ENCODE peak calls at places on chromosomes 7 and 10, in nine cellular contexts. X is aorta; B is foreskin keratinocyte; U is left colon; J is Right ventricle myocardium inferior; W is stimulated activated effector memory CD8-positive, alpha-beta T cell treated with anti-CD3 and anti-CD28 coated beads, Interleukin-12 subunit alpha, Interleukin-12 subunit beta, amount 100 ng/mL, for 72 hours; T is NAMALWA; A is SJSA1; L is HEK293T. C is an unnamed sample.

GRCh38 chr10:7054915-7055314 is 355.9 kb downstream of the SFMBT2 start:
- DNase-seq in A (no peak), L (peak), W (no peak), J (no peak), T (peak), U (no peak), X (no peak), B (no peak), C (no peak)

GRCh38 chr7:80155374-80155773 is 20.7 kb downstream of the GNAI1 start:
- DNase-seq in J (no peak), W (no peak), B (no peak), T (no peak), X (no peak), A (no peak), L (no peak), U (no peak), C (no peak)

GRCh38 chr7:118907911-118908527 is 683.5 kb downstream of the ANKRD7 start:
- DNase-seq in X (no peak), B (no peak), L (no peak), T (no peak), U (no peak), W (no peak), J (peak), A (no peak), C (no peak)

GRCh38 chr10:63375458-63375857 is 90.3 kb downstream of the JMJD1C start:
- DNase-seq in J (no peak), B (no peak), A (no peak), L (no peak), W (no peak), T (no peak), U (no peak), X (no peak), C (no peak)

GRCh38 chr10:77455538-77455937 is 182.1 kb downstream of the KCNMA1 start:
- DNase-seq in U (no peak), B (no peak), J (no peak), L (no peak), A (no peak), W (no peak), T (no peak), X (no peak), C (no peak)

GRCh38 chr7:85682819-85683218 is 496.0 kb upstream of the SEMA3D start:
- DNase-seq in J (no peak), B (peak), W (no peak), U (no peak), X (no peak), L (no peak), A (no peak), T (no peak), C (no peak)

GRCh38 chr7:105521027-105521730 is 892 bp downstream of the PUS7 start:
- DNase-seq in J (peak), T (peak), B (peak), U (peak), L (peak), X (peak), W (peak), A (peak), C (peak)

GRCh38 chr10:86613905-86614304 is 40.4 kb upstream of the OPN4 start:
- DNase-seq in B (peak), U (no peak), J (no peak), A (no peak), X (no peak), T (no peak), W (no peak), L (no peak), C (no peak)

GRCh38 chr7:127447326-127447945 is 54.9 kb upstream of the ZNF800 start:
- DNase-seq in U (no peak), L (peak), B (peak), X (no peak), A (no peak), J (no peak), W (no peak), T (peak), C (no peak)

GRCh38 chr10:131166486-131166885 is 145.0 kb downstream of the TCERG1L start:
- DNase-seq in W (no peak), T (no peak), U (no peak), X (no peak), B (no peak), L (no peak), A (no peak), J (no peak), C (no peak)

GRCh38 chr7:109964780-109965179 is 1126.1 kb upstream of the LRRN3 start:
- DNase-seq in X (no peak), A (peak), W (no peak), U (no peak), B (peak), L (no peak), J (no peak), T (no peak), C (no peak)

GRCh38 chr7:85765698-85766298 is 578.9 kb upstream of the SEMA3D start:
- DNase-seq in J (no peak), X (no peak), L (no peak), B (no peak), W (no peak), T (no peak), A (no peak), U (no peak), C (no peak)

GRCh38 chr10:11795101-11795920 is 27.8 kb upstream of the PROSER2 start:
- DNase-seq in J (no peak), W (no peak), X (no peak), T (no peak), L (no peak), U (no peak), B (no peak), A (no peak), C (no peak)

GRCh38 chr10:122461729-122462532 is 578 bp downstream of the HTRA1 start:
- DNase-seq in B (no peak), X (peak), W (no peak), A (peak), J (peak), T (no peak), U (no peak), L (no peak), C (no peak)

GRCh38 chr7:51344406-51344805 is 27.8 kb upstream of the COBL start:
- DNase-seq in T (no peak), J (no peak), W (no peak), L (no peak), A (no peak), U (no peak), B (peak), X (no peak), C (no peak)

GRCh38 chr10:47139121-47139520 is 160.9 kb upstream of the GDF10 start:
- DNase-seq in W (no peak), U (no peak), T (no peak), J (no peak), B (no peak), A (no peak), X (no peak), L (no peak), C (no peak)

GRCh38 chr7:47602272-47603004 is 20.5 kb upstream of the TNS3 start:
- DNase-seq in A (no peak), U (no peak), L (no peak), J (no peak), B (peak), T (no peak), X (no peak), W (no peak), C (no peak)

GRCh38 chr10:48749254-48749787 is 64.6 kb downstream of the WDFY4 start:
- DNase-seq in U (no peak), A (no peak), X (no peak), J (no peak), L (no peak), W (no peak), T (no peak), B (no peak), C (no peak)

GRCh38 chr10:108360187-108360586 is 1195.7 kb upstream of the SORCS1 start:
- DNase-seq in W (no peak), J (no peak), X (no peak), U (no peak), A (no peak), T (no peak), L (no peak), B (peak), C (no peak)

GRCh38 chr10:118840071-118840775 is 85.5 kb upstream of the CACUL1 start:
- DNase-seq in T (no peak), W (no peak), U (no peak), J (no peak), X (no peak), A (no peak), B (peak), L (no peak), C (no peak)

GRCh38 chr7:20786779-20787651 is at the start of gene SP8:
- DNase-seq in L (peak), W (no peak), X (no peak), B (no peak), A (peak), T (no peak), J (no peak), U (no peak), C (no peak)

GRCh38 chr7:135253851-135254815 is 20.5 kb downstream of the STRA8 start:
- DNase-seq in X (peak), T (no peak), A (peak), B (peak), J (peak), U (peak), L (no peak), W (no peak), C (no peak)

GRCh38 chr7:2710256-2710655 is 22.3 kb downstream of the AMZ1 start:
- DNase-seq in W (peak), U (no peak), L (no peak), J (no peak), X (no peak), A (no peak), T (peak), B (no peak), C (no peak)

GRCh38 chr10:72245949-72246525 is 27.7 kb upstream of the DDIT4 start:
- DNase-seq in T (no peak), A (no peak), X (peak), W (no peak), J (no peak), U (no peak), L (no peak), B (no peak), C (no peak)

GRCh38 chr7:100130608-100131453 is 4.1 kb downstream of the MBLAC1 start:
- DNase-seq in J (peak), U (peak), X (peak), B (no peak), W (peak), L (peak), T (peak), A (peak), C (peak)

GRCh38 chr7:2046581-2047271 is 186.0 kb downstream of the MAD1L1 start:
- DNase-seq in B (no peak), A (no peak), L (no peak), J (peak), T (no peak), W (no peak), X (peak), U (peak), C (peak)

GRCh38 chr10:112229901-112230300 is 46.3 kb upstream of the GPAM start:
- DNase-seq in A (no peak), T (no peak), W (no peak), B (no peak), J (no peak), X (no peak), L (no peak), U (no peak), C (no peak)

GRCh38 chr7:28328822-28329615 is 83.3 kb upstream of the CREB5 start:
- DNase-seq in B (no peak), X (no peak), L (no peak), J (no peak), U (no peak), A (no peak), T (peak), W (no peak), C (no peak)

GRCh38 chr10:116663342-116663741 is 42.6 kb downstream of the PNLIPRP2 start:
- DNase-seq in A (no peak), T (no peak), X (no peak), B (no peak), L (no peak), J (peak), W (no peak), U (no peak), C (no peak)

GRCh38 chr7:27899601-27900000 is 159.6 kb downstream of the TAX1BP1 start:
- DNase-seq in A (no peak), B (no peak), T (no peak), X (no peak), W (peak), J (no peak), U (no peak), L (no peak), C (no peak)

GRCh38 chr10:70626056-70626455 is 23.5 kb upstream of the PRF1 start:
- DNase-seq in J (no peak), U (no peak), X (no peak), A (no peak), T (no peak), B (no peak), W (no peak), L (no peak), C (no peak)

GRCh38 chr10:78263521-78263988 is 229.9 kb downstream of the RPS24 start:
- DNase-seq in W (no peak), L (no peak), T (no peak), X (no peak), B (peak), U (no peak), A (peak), J (no peak), C (no peak)

C was measured in suprapubic skin.